ENCODE peak calls at places on chromosomes 1 and 21, in ten cellular contexts. T is left ventricle myocardium inferior; W is A673; B is CD4-positive, CD25-positive, alpha-beta regulatory T cell; M is effector memory CD4-positive, alpha-beta T cell; F is neural progenitor cell; N is psoas muscle; Y is transverse colon; K is tibial nerve; Q is lower lobe of right lung. J is an unnamed sample. For H3K9me3 and H3K4me1, the result is how much of the 10 kb centered on the place peaks cover.

GRCh38 chr1:53591924-53592323 is 132.7 kb downstream of the DMRTB1 start:
- DNase-seq in W (no peak), M (no peak), Q (no peak), N (no peak), K (no peak), B (no peak), F (no peak), Y (no peak), T (no peak), J (no peak)

GRCh38 chr1:207828485-207829158 is 76.8 kb downstream of the CD46 start:
- DNase-seq in B (peak), M (peak), T (peak), W (peak), Y (peak), K (peak), Q (peak), N (peak), F (peak), J (no peak)

GRCh38 chr1:220775238-220775853 is 11.4 kb upstream of the MTARC1 start:
- DNase-seq in T (no peak), W (peak), Q (no peak), M (peak), K (peak), Y (peak), B (peak), N (no peak), F (peak), J (no peak)

GRCh38 chr21:39537571-39537970 is 75.2 kb upstream of the B3GALT5 start:
- DNase-seq in F (no peak), K (no peak), W (no peak), M (no peak), B (no peak), T (no peak), Y (no peak), Q (no peak), N (no peak), J (no peak)

GRCh38 chr1:246020231-246020954 is 486.7 kb downstream of the SMYD3 start:
- DNase-seq in Y (no peak), W (no peak), F (no peak), B (peak), N (no peak), Q (no peak), T (no peak), K (no peak), M (no peak), J (no peak)

GRCh38 chr1:61241411-61241838 is 159.1 kb downstream of the NFIA start:
- DNase-seq in W (no peak), Y (peak), N (peak), K (peak), B (no peak), F (no peak), T (peak), M (no peak), Q (no peak), J (no peak)

GRCh38 chr1:236142358-236143103 is at the start of gene GPR137B:
- DNase-seq in Y (peak), W (peak), B (peak), T (peak), M (peak), F (peak), Q (peak), K (peak), N (peak), J (no peak)

GRCh38 chr1:71339238-71339637 is 258.4 kb upstream of the ZRANB2 start:
- DNase-seq in N (no peak), B (no peak), T (no peak), W (no peak), Q (no peak), M (no peak), Y (no peak), K (no peak), F (peak), J (no peak)

GRCh38 chr1:216464489-216464888 is 41.2 kb upstream of the USH2A start:
- DNase-seq in W (peak), T (no peak), F (no peak), M (no peak), B (no peak), N (no peak), K (no peak), Y (no peak), Q (no peak), J (no peak)

GRCh38 chr1:87215592-87215991 is 113.1 kb upstream of the LMO4 start:
- DNase-seq in F (no peak), Q (no peak), B (no peak), Y (no peak), K (no peak), M (no peak), W (no peak), T (no peak), N (no peak), J (no peak)

GRCh38 chr1:85274969-85275453 is 1.4 kb downstream of the BCL10 start:
- DNase-seq in K (no peak), Q (no peak), Y (no peak), F (no peak), N (no peak), M (no peak), W (peak), T (no peak), B (no peak), J (no peak)

GRCh38 chr21:15508554-15508953 is 221.2 kb upstream of the USP25 start:
- DNase-seq in Y (no peak), K (no peak), T (no peak), N (no peak), F (no peak), W (no peak), B (no peak), M (no peak), Q (no peak), J (no peak)

GRCh38 chr21:15515908-15516307 is 213.9 kb upstream of the USP25 start:
- DNase-seq in W (no peak), N (no peak), Q (no peak), M (no peak), Y (no peak), F (no peak), T (no peak), B (no peak), K (no peak), J (no peak)

GRCh38 chr21:15517394-15517793 is 212.4 kb upstream of the USP25 start:
- DNase-seq in Q (no peak), K (no peak), Y (no peak), B (no peak), T (no peak), M (no peak), F (no peak), W (no peak), N (no peak), J (no peak)

GRCh38 chr21:15514073-15514946 is 215.5 kb upstream of the USP25 start:
- DNase-seq in W (no peak), Y (peak), Q (no peak), K (no peak), N (no peak), T (no peak), M (peak), B (peak), F (no peak), J (no peak)
- H3K27ac ChIP-seq in W (no peak), Y (no peak), Q (no peak), K (no peak), N (no peak), T (no peak), M (peak), B (peak), F (no peak), J (no peak)

GRCh38 chr21:33279330-33279820 is 13.2 kb downstream of the IL10RB start:
- DNase-seq in T (no peak), Q (no peak), K (no peak), W (no peak), B (no peak), F (no peak), Y (no peak), N (no peak), M (no peak), J (no peak)
- H3K9me3 ChIP-seq in T (under half), Q (under half), K (under half), W (under half), B (under half), F (under half), Y (under half), N (under half), M (under half), J (under half)

DNA sequence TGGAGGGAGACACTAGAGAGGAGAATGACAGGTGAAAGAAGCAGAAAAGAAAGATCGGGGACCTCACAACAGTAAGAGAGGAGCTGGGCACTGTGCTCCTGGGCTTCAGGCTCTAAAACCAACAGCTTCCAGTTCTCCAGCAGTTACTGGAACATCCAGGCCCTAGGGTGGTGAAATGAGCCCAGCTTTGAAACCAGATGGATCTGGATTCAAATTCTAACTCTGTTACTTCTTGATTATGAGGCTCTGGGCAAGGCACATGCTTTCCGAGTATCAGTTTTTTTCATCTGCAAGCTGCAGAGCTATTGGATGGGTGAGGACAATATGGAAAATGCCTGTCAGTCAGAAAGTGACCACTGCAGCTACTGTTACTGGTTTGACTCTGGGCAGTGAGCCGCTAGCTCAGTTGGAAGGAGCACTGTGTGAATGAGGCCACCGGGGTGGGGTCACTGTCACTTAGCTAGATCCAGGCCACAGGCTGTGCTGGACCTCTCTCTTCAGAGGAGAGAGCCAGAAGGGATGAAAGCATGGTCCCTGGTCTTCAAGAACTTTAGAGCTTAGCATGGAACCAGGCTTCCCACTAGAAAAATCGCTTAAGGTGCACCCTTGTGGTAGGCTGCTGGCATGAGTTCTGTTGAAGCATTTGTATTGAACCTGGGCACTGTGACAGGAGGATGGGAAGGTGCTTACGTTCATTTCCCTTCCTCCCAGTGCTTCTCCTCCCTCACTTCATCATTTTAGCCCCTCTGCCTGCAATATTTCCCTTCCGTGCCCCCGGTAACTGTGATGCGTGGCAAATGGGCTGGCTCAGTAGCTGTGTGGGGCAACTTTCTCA is 12.2 kb downstream of the PLEKHO1 start:
- DNase-seq in T (no peak), B (peak), F (peak), Q (no peak), M (no peak), W (peak), K (no peak), Y (no peak), N (no peak), J (no peak)
- H3K4me1 ChIP-seq in T (under half), B (under half), F (under half), Q (half or more), M (under half), W (under half), K (under half), Y (under half), N (under half), J (under half)

GRCh38 chr1:65949230-65949626 is 156.5 kb downstream of the PDE4B start:
- DNase-seq in F (no peak), B (no peak), Y (peak), K (peak), T (no peak), N (no peak), M (no peak), Q (no peak), W (no peak), J (no peak)
- H3K27ac ChIP-seq in F (no peak), B (no peak), Y (peak), K (no peak), T (no peak), N (no peak), M (no peak), Q (no peak), W (no peak), J (no peak)

GRCh38 chr1:5455651-5456050 is 536.6 kb downstream of the NPHP4 start:
- DNase-seq in B (no peak), Y (no peak), F (no peak), N (no peak), Q (no peak), T (no peak), W (no peak), K (no peak), M (no peak), J (no peak)
- H3K9me3 ChIP-seq in B (under half), Y (under half), F (under half), N (under half), Q (under half), T (under half), W (under half), K (under half), M (under half), J (under half)

DNA sequence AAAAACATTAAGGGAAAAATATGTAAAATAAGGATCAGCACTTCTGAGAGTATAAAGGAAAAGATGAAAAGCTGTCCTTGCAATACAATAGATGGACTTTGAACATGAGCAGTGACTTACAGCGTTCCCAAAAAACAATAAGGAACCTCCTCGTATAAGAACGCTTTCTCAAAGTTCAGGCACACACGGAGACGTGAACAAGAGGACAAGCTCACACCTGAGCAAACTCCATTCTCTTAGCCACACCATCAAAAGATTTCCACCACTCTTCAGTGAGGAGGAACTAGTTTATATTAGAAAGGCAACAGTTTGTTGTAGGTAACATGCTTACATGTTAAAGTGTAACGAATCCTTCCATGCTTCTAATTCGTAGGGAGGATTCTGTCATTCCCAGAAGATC is 37.2 kb upstream of the ATP1A1 start:
- DNase-seq in N (no peak), Y (peak), B (no peak), M (no peak), Q (no peak), T (no peak), W (no peak), F (no peak), K (no peak), J (no peak)
- H3K4me1 ChIP-seq in N (under half), Y (under half), B (under half), M (under half), Q (under half), T (under half), W (under half), F (under half), K (under half), J (under half)

DNA sequence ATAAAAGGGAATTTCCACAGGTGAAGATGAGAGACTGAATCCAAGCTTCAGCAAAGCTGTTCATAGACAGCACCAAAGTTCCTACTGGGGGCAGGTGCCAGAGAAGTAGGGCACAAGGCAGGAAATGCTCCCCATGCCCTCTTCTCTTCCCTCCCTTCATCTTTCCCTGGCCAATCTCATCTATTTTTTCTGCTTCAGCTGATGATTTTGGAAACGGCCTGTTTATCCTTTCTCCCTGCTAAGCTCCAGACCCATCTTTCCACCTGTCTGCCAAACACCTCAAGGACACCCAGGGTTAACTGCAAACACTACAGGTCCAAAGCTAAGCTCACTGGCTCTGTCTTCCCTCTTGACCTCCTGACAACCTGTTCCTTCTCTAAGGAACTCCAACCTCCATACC is 18.1 kb downstream of the KCND3 start:
- DNase-seq in B (no peak), Q (no peak), T (no peak), M (no peak), F (no peak), K (no peak), N (no peak), W (no peak), Y (no peak), J (no peak)
- H3K27ac ChIP-seq in B (no peak), Q (no peak), T (no peak), M (no peak), F (no peak), K (no peak), N (no peak), W (no peak), Y (no peak), J (no peak)

DNA sequence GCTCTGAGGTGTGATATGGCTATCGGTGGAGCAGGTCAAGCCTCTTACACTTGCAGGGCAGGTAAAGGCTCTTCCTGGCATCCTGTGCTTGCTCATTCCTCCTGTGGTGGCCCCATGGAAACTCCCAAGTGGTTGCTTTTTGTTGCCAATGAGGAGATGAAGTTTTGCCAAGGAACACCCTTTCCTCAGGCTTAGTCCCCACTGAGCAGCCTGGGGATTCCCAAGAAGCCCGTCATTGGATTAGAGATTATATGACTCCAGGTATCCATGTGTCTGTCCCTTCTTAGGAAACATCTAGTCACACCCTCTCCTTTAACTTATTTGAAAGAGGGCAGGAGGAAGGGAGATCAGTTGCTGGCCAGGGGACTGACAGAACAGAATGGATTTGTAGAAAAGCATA is 3.8 kb upstream of the LCE3A start:
- DNase-seq in W (no peak), K (no peak), Q (no peak), T (no peak), F (no peak), M (no peak), Y (no peak), N (no peak), B (no peak), J (no peak)
- H3K9me3 ChIP-seq in W (under half), K (under half), Q (under half), T (under half), F (under half), M (under half), Y (under half), N (under half), B (under half), J (under half)

DNA sequence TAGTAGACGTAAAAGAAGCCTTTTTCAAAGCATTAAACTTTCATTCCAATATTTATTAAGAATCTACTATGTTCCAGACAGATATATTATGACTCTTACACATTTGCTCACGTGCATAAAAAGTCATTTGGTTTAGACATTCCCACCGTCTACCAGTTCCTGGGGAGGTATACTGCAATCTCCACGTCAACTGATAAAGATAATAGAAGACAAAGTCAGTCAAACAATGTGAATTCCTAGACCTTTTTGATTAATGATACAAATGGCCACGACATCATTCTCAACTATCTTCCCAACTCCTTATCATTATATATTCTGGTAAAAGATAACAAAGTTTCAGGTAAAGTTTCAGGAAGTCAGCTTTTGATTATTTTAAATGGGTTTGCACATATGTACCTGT is 69.0 kb downstream of the SIPA1L2 start:
- DNase-seq in T (no peak), W (no peak), Q (no peak), Y (no peak), M (no peak), B (no peak), F (no peak), K (no peak), N (no peak), J (no peak)
- H3K4me1 ChIP-seq in T (half or more), W (half or more), Q (under half), Y (under half), M (under half), B (under half), F (half or more), K (under half), N (under half), J (under half)

J was measured in ascending aorta.